ENCODE peak calls at places on chromosomes 1 and 21, in five cellular contexts. G, I, J, V and T are unnamed samples.

GRCh38 chr1:224106568-224107281 is 7.2 kb upstream of the FBXO28 start:
- DNase-seq in G (peak), I (peak), J (no peak), V (peak), T (no peak)

GRCh38 chr1:206655471-206655882 is 20.1 kb downstream of the DYRK3 start:
- DNase-seq in G (no peak), I (peak), J (no peak), V (no peak), T (no peak)

GRCh38 chr1:8142955-8143629 is 117.0 kb upstream of the ERRFI1 start:
- DNase-seq in G (peak), I (no peak), J (no peak), V (peak), T (no peak)

GRCh38 chr1:184595609-184596008 is 159.0 kb downstream of the EDEM3 start:
- DNase-seq in G (peak), I (no peak), J (no peak), V (peak), T (no peak)

GRCh38 chr1:38121231-38121680 is 74.7 kb upstream of the POU3F1 start:
- DNase-seq in G (no peak), I (no peak), J (no peak), V (no peak), T (no peak)

GRCh38 chr1:206699626-206700025 is 14.9 kb downstream of the MAPKAPK2 start:
- DNase-seq in G (peak), I (no peak), J (no peak), V (peak), T (no peak)

GRCh38 chr21:45612096-45613019 is 31.2 kb upstream of the PCBP3 start:
- DNase-seq in G (peak), I (no peak), J (no peak), V (peak), T (no peak)

GRCh38 chr1:23384312-23385058 is 14.8 kb upstream of the ZNF436 start:
- DNase-seq in G (peak), I (no peak), J (no peak), V (peak), T (no peak)

GRCh38 chr1:12407050-12407961 is 177.5 kb downstream of the VPS13D start:
- DNase-seq in G (peak), I (no peak), J (no peak), V (peak), T (no peak)

GRCh38 chr1:19596065-19596718 is 47.9 kb upstream of the NBL1 start:
- DNase-seq in G (no peak), I (no peak), J (no peak), V (no peak), T (no peak)

GRCh38 chr1:7371926-7372325 is 399.2 kb upstream of the VAMP3 start:
- DNase-seq in G (no peak), I (no peak), J (no peak), V (no peak), T (no peak)